ENCODE peak calls at places on chromosomes 11 and 22, in five cellular contexts. N is stimulated activated naive CD4-positive, alpha-beta T cell treated with Interleukin-2 at 50 U/mL for 16 hours; B is HuH-7; P is transverse colon; C is CD8-positive, alpha-beta memory T cell. J is an unnamed sample.

GRCh38 chr11:48007677-48008076 is 27.3 kb downstream of the PTPRJ start:
- DNase-seq in C (no peak), N (no peak), B (peak), P (no peak), J (no peak)

GRCh38 chr11:65435330-65435931 is 12.8 kb downstream of the NEAT1 start:
- DNase-seq in P (peak), C (peak), N (no peak), B (no peak), J (no peak)

GRCh38 chr11:4071828-4072421 is 22.7 kb upstream of the RRM1 start:
- DNase-seq in P (no peak), C (no peak), B (no peak), N (no peak), J (no peak)

GRCh38 chr22:32422062-32422461 is 10.0 kb upstream of the RTCB start:
- DNase-seq in N (no peak), P (no peak), C (no peak), B (no peak), J (no peak)

GRCh38 chr11:14578551-14578956 is 58.4 kb upstream of the PSMA1 start:
- DNase-seq in P (peak), B (no peak), C (peak), N (peak), J (no peak)

GRCh38 chr11:110093407-110094297 is 460 bp downstream of the ZC3H12C start:
- DNase-seq in N (no peak), P (peak), C (no peak), B (peak), J (peak)

GRCh38 chr22:50270302-50271010 is at the start of gene MAPK11:
- DNase-seq in C (peak), B (peak), N (peak), P (peak), J (peak)

GRCh38 chr22:22849640-22850610 is 37.7 kb upstream of the IGLL5 start:
- DNase-seq in B (no peak), P (no peak), N (no peak), C (no peak), J (no peak)

GRCh38 chr22:43244803-43245527 is 58.0 kb upstream of the TTLL12 start:
- DNase-seq in C (no peak), B (no peak), N (no peak), P (no peak), J (no peak)

GRCh38 chr11:2376751-2377451 is at the start of gene CD81:
- DNase-seq in C (peak), B (peak), N (peak), P (no peak), J (peak)

GRCh38 chr22:28817919-28818859 is 17.8 kb upstream of the XBP1 start:
- DNase-seq in P (peak), C (no peak), N (no peak), B (no peak), J (no peak)

GRCh38 chr22:24002849-24003248 is 2.4 kb downstream of the GSTT4 start:
- DNase-seq in C (no peak), P (no peak), B (peak), N (no peak), J (no peak)

GRCh38 chr11:19374189-19374588 is 133.4 kb upstream of the E2F8 start:
- DNase-seq in N (no peak), B (no peak), C (no peak), P (no peak), J (peak)

GRCh38 chr11:124322356-124322755 is 2.4 kb upstream of the OR8D2 start:
- DNase-seq in C (no peak), B (no peak), P (no peak), N (no peak), J (no peak)

GRCh38 chr11:60305906-60306619 is 21.0 kb upstream of the MS4A6E start:
- DNase-seq in N (no peak), P (no peak), B (no peak), C (no peak), J (peak)

GRCh38 chr11:57237204-57237681 is at the start of gene APLNR:
- DNase-seq in P (no peak), C (no peak), B (no peak), N (no peak), J (no peak)

GRCh38 chr11:113334183-113334582 is 19.8 kb downstream of the TTC12 start:
- DNase-seq in P (no peak), C (no peak), B (no peak), N (no peak), J (no peak)

GRCh38 chr11:82701847-82702520 is 31.7 kb downstream of the FAM181B start:
- DNase-seq in P (peak), N (no peak), B (peak), C (no peak), J (peak)

GRCh38 chr11:75523811-75524401 is 1.8 kb downstream of the GDPD5 start:
- DNase-seq in C (no peak), N (no peak), B (no peak), P (no peak), J (no peak)

GRCh38 chr11:118606844-118607228 is 579 bp upstream of the PHLDB1 start:
- DNase-seq in N (no peak), B (no peak), P (no peak), C (no peak), J (no peak)

GRCh38 chr11:102276302-102277182 is 40.7 kb upstream of the BIRC3 start:
- DNase-seq in B (no peak), P (no peak), N (no peak), C (no peak), J (no peak)

GRCh38 chr22:32644252-32645100 is 157.0 kb upstream of the TIMP3 start:
- DNase-seq in B (peak), N (peak), P (peak), C (no peak), J (no peak)

GRCh38 chr11:76030286-76030685 is 176.0 kb downstream of the WNT11 start:
- DNase-seq in N (no peak), C (no peak), P (no peak), B (no peak), J (no peak)

GRCh38 chr22:48415535-48415934 is 1412.1 kb downstream of the BRD1 start:
- DNase-seq in B (no peak), P (no peak), N (no peak), C (no peak), J (no peak)

GRCh38 chr11:48096588-48097525 is 116.5 kb downstream of the PTPRJ start:
- DNase-seq in C (no peak), N (no peak), B (no peak), P (no peak), J (no peak)

GRCh38 chr11:47724041-47724729 is 9.0 kb upstream of the AGBL2 start:
- DNase-seq in C (no peak), P (peak), B (peak), N (no peak), J (peak)

GRCh38 chr11:44305149-44305642 is 4.7 kb downstream of the ALX4 start:
- DNase-seq in B (no peak), N (no peak), P (no peak), C (no peak), J (no peak)

GRCh38 chr11:129259950-129260349 is 67.8 kb upstream of the ARHGAP32 start:
- DNase-seq in N (no peak), P (no peak), B (no peak), C (no peak), J (no peak)

GRCh38 chr22:27088026-27088425 is 430.6 kb downstream of the MIAT start:
- DNase-seq in P (no peak), N (no peak), C (no peak), B (no peak), J (peak)

GRCh38 chr11:133047036-133047800 is 485.1 kb downstream of the OPCML start:
- DNase-seq in C (no peak), B (no peak), P (no peak), N (no peak), J (no peak)

GRCh38 chr11:130448416-130449068 is at the start of gene ADAMTS15:
- DNase-seq in C (no peak), B (no peak), P (peak), N (no peak), J (peak)

GRCh38 chr11:43712676-43713075 is 32.1 kb downstream of the HSD17B12 start:
- DNase-seq in B (no peak), P (no peak), C (no peak), N (no peak), J (no peak)

GRCh38 chr11:117302228-117302627 is 11.1 kb downstream of the BACE1-AS start:
- DNase-seq in C (no peak), B (no peak), P (no peak), N (no peak), J (no peak)

GRCh38 chr11:34086554-34087278 is 18.7 kb upstream of the NAT10 start:
- DNase-seq in N (no peak), P (no peak), C (no peak), B (no peak), J (no peak)

GRCh38 chr11:3888876-3889275 is 33.4 kb downstream of the STIM1 start:
- DNase-seq in C (no peak), P (no peak), B (no peak), N (no peak), J (no peak)

GRCh38 chr11:86741489-86742435 is 58.6 kb upstream of the PRSS23 start:
- DNase-seq in C (no peak), B (no peak), N (no peak), P (no peak), J (no peak)

J was measured in ACHN.